ENCODE peak calls at places on chromosomes 11 and 22, in seven cellular contexts. D is fibroblast of lung, P is AG04449, K is sigmoid colon, O is PC-3, A is adrenal gland, R is left ventricle myocardium inferior. X is an unnamed sample.

GRCh38 chr22:50296658-50297490 is 10.6 kb downstream of the PLXNB2 start:
- DNase-seq in D (no peak), P (no peak), K (no peak), O (no peak), A (no peak), R (peak), X (no peak)

GRCh38 chr11:125433454-125434121 is 62.5 kb downstream of the FEZ1 start:
- DNase-seq in D (peak), P (no peak), K (no peak), O (peak), A (peak), R (peak), X (peak)

GRCh38 chr11:115201121-115201792 is 303.0 kb downstream of the CADM1 start:
- DNase-seq in D (peak), P (peak), K (no peak), O (no peak), A (no peak), R (no peak), X (peak)

GRCh38 chr11:63769044-63769718 is 606 bp upstream of the ZFTA start:
- DNase-seq in D (peak), P (no peak), K (peak), O (peak), A (no peak), R (peak), X (no peak)

GRCh38 chr11:113132001-113132400 is 170.8 kb downstream of the NCAM1 start:
- DNase-seq in D (no peak), P (no peak), K (no peak), O (no peak), A (no peak), R (no peak), X (no peak)

GRCh38 chr11:114179234-114179941 is 116.8 kb upstream of the NNMT start:
- DNase-seq in D (no peak), P (no peak), K (peak), O (no peak), A (peak), R (peak), X (no peak)

GRCh38 chr11:119322360-119322739 is 5.4 kb upstream of the MCAM start:
- DNase-seq in D (no peak), P (no peak), K (no peak), O (peak), A (no peak), R (no peak), X (no peak)

GRCh38 chr11:79092791-79093313 is 348.0 kb downstream of the TENM4 start:
- DNase-seq in D (peak), P (peak), K (peak), O (peak), A (no peak), R (no peak), X (peak)

GRCh38 chr11:19819148-19819547 is 106.5 kb downstream of the NAV2 start:
- DNase-seq in D (no peak), P (no peak), K (no peak), O (no peak), A (no peak), R (no peak), X (no peak)

GRCh38 chr11:108967571-108967970 is 302.7 kb downstream of the DDX10 start:
- DNase-seq in D (peak), P (no peak), K (peak), O (no peak), A (peak), R (peak), X (no peak)

GRCh38 chr22:23531966-23532735 is 47.9 kb downstream of the IGLL1 start:
- DNase-seq in D (no peak), P (no peak), K (peak), O (no peak), A (no peak), R (no peak), X (no peak)

GRCh38 chr22:39738746-39739145 is 154.8 kb downstream of the ENTHD1 start:
- DNase-seq in D (peak), P (peak), K (no peak), O (peak), A (no peak), R (no peak), X (peak)

GRCh38 chr11:60100511-60100910 is 12.0 kb downstream of the MS4A2 start:
- DNase-seq in D (no peak), P (no peak), K (no peak), O (no peak), A (no peak), R (no peak), X (no peak)

GRCh38 chr11:47863893-47864430 is 15.8 kb upstream of the NUP160 start:
- DNase-seq in D (no peak), P (no peak), K (no peak), O (no peak), A (no peak), R (no peak), X (no peak)

GRCh38 chr22:39256979-39257378 is 12.2 kb upstream of the PDGFB start:
- DNase-seq in D (no peak), P (no peak), K (no peak), O (no peak), A (no peak), R (no peak), X (no peak)

GRCh38 chr11:129230006-129230405 is 37.9 kb upstream of the ARHGAP32 start:
- DNase-seq in D (no peak), P (no peak), K (no peak), O (peak), A (no peak), R (no peak), X (no peak)
- TF ChIP-seq CTCF in D (no peak), P (no peak), K (no peak), O (peak), A (no peak), R (peak), X (no peak)

GRCh38 chr22:46133588-46133855 is 16.8 kb upstream of the PPARA start:
- DNase-seq in D (no peak), P (no peak), K (no peak), O (no peak), A (no peak), R (no peak), X (no peak)
- H3K4me3 ChIP-seq in D (no peak), P (no peak), K (no peak), O (no peak), A (no peak), R (no peak), X (no peak)

GRCh38 chr11:4637662-4638047 is 378 bp downstream of the OR51D1 start:
- DNase-seq in D (no peak), P (no peak), K (no peak), O (no peak), A (no peak), R (no peak), X (no peak)
- TF ChIP-seq CTCF in D (no peak), P (no peak), K (no peak), O (no peak), A (no peak), R (no peak), X (no peak)

GRCh38 chr22:45008853-45009751 is 703 bp downstream of the PHF21B start:
- DNase-seq in D (no peak), P (no peak), K (no peak), O (no peak), A (no peak), R (no peak), X (no peak)
- H3K4me3 ChIP-seq in D (peak), P (peak), K (peak), O (peak), A (no peak), R (peak), X (peak)

X was measured in astrocyte.